ENCODE peak calls at places on chromosomes 2 and 18, in eight cellular contexts. B is right lobe of liver, L is RWPE1, R is GM10248, N is prostate gland, I is AG04450, E is GM06990, O is omental fat pad. D is an unnamed sample.
A peak's percentile ranks its signal among the peaks of the same experiment; 100 is the strongest.

GRCh38 chr2:114222331-114222730 is 220.1 kb upstream of the DPP10 start:
- DNase-seq in O (no peak), I (no peak), E (no peak), R (no peak), N (no peak), B (no peak), L (no peak), D (no peak)

GRCh38 chr2:230268606-230269222 is 43.2 kb downstream of the SP140 start:
- DNase-seq in B (no peak), L (no peak), E (peak; percentile 34), R (peak; percentile 29), I (no peak), O (no peak), N (no peak), D (no peak)

GRCh38 chr18:12296087-12296403 is 12.0 kb upstream of the TUBB6 start:
- DNase-seq in I (no peak), L (no peak), E (no peak), R (no peak), N (no peak), O (peak; percentile 9), B (no peak), D (no peak)

GRCh38 chr18:13513015-13513414 is 213.3 kb downstream of the FAM210A start:
- DNase-seq in B (peak; percentile 82), R (no peak), O (no peak), E (no peak), I (no peak), N (no peak), L (no peak), D (no peak)

GRCh38 chr2:16161768-16162490 is 221.6 kb downstream of the MYCN start:
- DNase-seq in N (no peak), L (no peak), E (no peak), R (no peak), B (no peak), I (no peak), O (no peak), D (no peak)

GRCh38 chr2:164456599-164456998 is 164.7 kb downstream of the GRB14 start:
- DNase-seq in B (no peak), I (no peak), L (no peak), O (no peak), N (no peak), R (no peak), E (no peak), D (no peak)

GRCh38 chr2:208373460-208374089 is 33.0 kb upstream of the PTH2R start:
- DNase-seq in I (peak; percentile 29), B (no peak), L (peak; percentile 52), R (peak; percentile 54), N (peak; percentile 18), O (no peak), E (no peak), D (no peak)

GRCh38 chr2:74671479-74671878 is 17.4 kb downstream of the SEMA4F start:
- DNase-seq in I (no peak), B (no peak), E (no peak), L (no peak), O (no peak), N (no peak), R (no peak), D (no peak)

GRCh38 chr2:7014201-7014640 is 97.0 kb downstream of the RNF144A start:
- DNase-seq in R (peak; percentile 43), E (no peak), B (no peak), I (no peak), O (no peak), L (no peak), N (no peak), D (no peak)

GRCh38 chr2:240467659-240468299 is 32.3 kb downstream of the GPC1 start:
- DNase-seq in B (no peak), R (no peak), N (peak; percentile 3), O (peak; percentile 18), L (no peak), E (peak; percentile 6), I (no peak), D (peak; percentile 65)

GRCh38 chr18:31581498-31582197 is 10.0 kb upstream of the TTR start:
- DNase-seq in B (peak; percentile 84), O (no peak), I (no peak), L (no peak), E (no peak), R (no peak), N (no peak), D (no peak)

GRCh38 chr2:145503511-145503910 is 983.6 kb upstream of the ZEB2 start:
- DNase-seq in B (no peak), O (no peak), E (no peak), N (no peak), R (no peak), L (no peak), I (no peak), D (no peak)

GRCh38 chr2:236375973-236376476 is 111.8 kb upstream of the ASB18 start:
- DNase-seq in R (no peak), B (no peak), O (no peak), I (no peak), N (no peak), L (no peak), E (no peak), D (no peak)

GRCh38 chr2:207311316-207312005 is 145.7 kb upstream of the KLF7 start:
- DNase-seq in B (no peak), O (no peak), N (no peak), R (peak; percentile 67), I (peak; percentile 93), E (no peak), L (peak; percentile 79), D (no peak)
- TF ChIP-seq CTCF in B (no peak), O (no peak), N (no peak), R (peak; percentile 5), I (peak; percentile 59), E (no peak), L (no peak), D (no peak)

GRCh38 chr2:25971596-25971995 is 10.7 kb downstream of the KIF3C start:
- DNase-seq in R (no peak), L (no peak), E (no peak), O (no peak), N (no peak), B (no peak), I (no peak), D (no peak)

GRCh38 chr2:25960920-25961319 is 21.4 kb downstream of the KIF3C start:
- DNase-seq in O (no peak), L (peak; percentile 34), I (no peak), B (no peak), E (no peak), R (no peak), N (no peak), D (no peak)

GRCh38 chr2:25972049-25972823 is 10.1 kb downstream of the KIF3C start:
- DNase-seq in N (no peak), I (no peak), O (no peak), E (no peak), L (no peak), B (no peak), R (no peak), D (no peak)

GRCh38 chr2:25964891-25965290 is 17.4 kb downstream of the KIF3C start:
- DNase-seq in R (no peak), N (no peak), E (no peak), I (no peak), L (no peak), O (no peak), B (no peak), D (no peak)

DNA sequence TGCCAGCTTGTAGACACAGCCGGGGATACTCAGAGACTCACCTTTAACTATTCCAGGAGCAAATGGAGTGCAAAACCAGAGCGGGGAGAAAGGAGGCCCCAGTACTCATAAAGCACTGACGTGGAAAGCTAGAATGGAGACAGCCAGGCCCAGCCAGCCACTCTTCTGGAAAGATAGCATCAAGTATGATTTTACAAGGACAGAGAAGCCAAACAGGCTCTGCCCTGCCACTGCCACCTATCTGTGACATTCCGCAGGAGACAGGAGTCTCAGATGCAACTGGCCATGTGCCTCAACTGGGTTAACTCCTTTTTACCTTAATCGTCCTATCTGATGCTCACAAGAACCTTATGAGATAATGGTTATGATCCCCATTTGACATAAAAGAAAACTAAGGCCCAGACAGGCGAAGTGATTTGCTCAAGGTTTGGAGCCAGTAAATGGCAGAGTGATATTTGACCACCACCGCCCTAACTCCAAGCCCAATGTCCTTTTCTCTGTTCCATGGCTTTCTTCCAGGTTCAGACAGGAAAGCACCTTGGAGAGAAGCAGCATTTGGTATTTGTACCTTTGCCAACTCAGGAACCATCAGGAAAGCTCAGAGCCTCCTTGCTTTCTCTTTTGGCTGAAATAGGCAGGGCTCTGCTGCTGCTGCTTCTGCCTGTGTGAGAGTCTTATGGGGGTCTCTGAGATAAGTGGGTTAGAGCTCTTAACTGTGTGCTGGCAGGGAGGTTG is 15.6 kb downstream of the KIF3C start:
- DNase-seq in R (no peak), I (no peak), O (no peak), N (peak; percentile 68), E (no peak), B (no peak), L (no peak), D (no peak)
- TF ChIP-seq CTCF in R (no peak), I (no peak), O (no peak), N (peak; percentile 61), E (no peak), B (no peak), L (no peak), D (no peak)

GRCh38 chr18:48134609-48135008 is 204.2 kb upstream of the SMAD2 start:
- DNase-seq in O (no peak), N (no peak), E (no peak), R (no peak), L (no peak), I (no peak), B (no peak), D (no peak)

GRCh38 chr18:48136544-48137353 is 206.3 kb upstream of the SMAD2 start:
- DNase-seq in R (no peak), O (no peak), L (no peak), I (no peak), B (peak; percentile 79), E (no peak), N (peak; percentile 40), D (no peak)

GRCh38 chr18:48135436-48135966 is 205.0 kb upstream of the SMAD2 start:
- DNase-seq in L (no peak), O (no peak), N (no peak), I (no peak), E (no peak), B (peak; percentile 9), R (no peak), D (no peak)

GRCh38 chr18:48137354-48138208 is 207.1 kb upstream of the SMAD2 start:
- DNase-seq in E (no peak), O (no peak), B (no peak), L (no peak), I (no peak), R (no peak), N (no peak), D (no peak)

GRCh38 chr18:48136051-48136543 is 205.6 kb upstream of the SMAD2 start:
- DNase-seq in O (no peak), I (no peak), N (no peak), L (no peak), E (no peak), R (no peak), B (peak; percentile 72), D (no peak)
- TF ChIP-seq CTCF in O (no peak), I (no peak), N (peak; percentile 5), L (no peak), E (no peak), R (no peak), B (peak; percentile 15), D (no peak)

DNA sequence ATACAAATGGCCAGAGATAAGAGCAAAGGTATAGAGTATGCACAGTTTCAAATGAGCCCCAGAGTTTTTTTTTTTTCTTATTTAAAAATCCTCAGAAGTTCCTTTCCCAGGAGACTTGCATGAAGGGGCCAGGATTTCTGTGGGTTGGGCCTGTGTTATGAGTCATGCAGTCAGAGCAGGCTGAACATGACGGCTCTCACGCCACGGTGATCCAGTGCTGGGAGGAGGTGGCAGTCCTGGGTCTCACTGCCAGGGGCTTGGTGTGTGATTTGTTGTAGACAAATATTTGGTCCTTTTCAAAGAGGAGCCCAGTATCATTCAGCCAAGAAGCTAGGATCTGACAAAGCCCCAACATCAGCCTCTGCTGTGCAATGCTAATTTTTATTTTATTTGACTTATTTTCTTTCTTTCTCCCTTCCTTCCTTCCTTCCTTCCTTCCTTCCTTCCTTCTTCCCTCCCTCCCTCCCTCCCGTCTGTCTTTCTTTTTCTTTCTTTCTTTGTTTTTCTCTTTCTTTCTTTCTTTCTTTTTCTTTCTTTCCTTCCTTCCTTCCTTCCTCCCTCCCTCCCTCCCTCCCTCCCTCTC is 10.4 kb upstream of the KCNE4 start:
- DNase-seq in O (no peak), I (peak; percentile 93), E (no peak), B (no peak), L (peak; percentile 91), R (no peak), N (no peak), D (peak; percentile 84)
- TF ChIP-seq CTCF in O (no peak), I (no peak), E (no peak), B (no peak), L (no peak), R (no peak), N (no peak), D (no peak)

D was measured in RWPE2.